ENCODE peak calls at places on chromosome 6, in nine cellular contexts. L, K, D, Y, Z, R, P, X and T are unnamed samples.

GRCh38 chr6:119791746-119792145 is 442.2 kb upstream of the MAN1A1 start:
- DNase-seq in L (no peak), K (no peak), D (no peak), Y (no peak), Z (no peak), R (no peak), P (no peak), X (no peak), T (no peak)

GRCh38 chr6:1802495-1803395 is 193.0 kb downstream of the FOXC1 start:
- DNase-seq in L (no peak), K (no peak), D (no peak), Y (no peak), Z (peak), R (no peak), P (no peak), X (peak), T (peak)

GRCh38 chr6:28747631-28748157 is 176.1 kb downstream of the TRIM27 start:
- DNase-seq in L (no peak), K (peak), D (no peak), Y (no peak), Z (no peak), R (peak), P (no peak), X (peak), T (peak)

GRCh38 chr6:97294451-97294850 is 11.4 kb upstream of the MMS22L start:
- DNase-seq in L (no peak), K (peak), D (no peak), Y (no peak), Z (no peak), R (no peak), P (no peak), X (peak), T (no peak)

GRCh38 chr6:105373481-105373880 is 29.4 kb downstream of the PREP start:
- DNase-seq in L (no peak), K (no peak), D (no peak), Y (no peak), Z (no peak), R (no peak), P (no peak), X (no peak), T (no peak)

GRCh38 chr6:129475477-129476247 is 234.3 kb downstream of the ARHGAP18 start:
- DNase-seq in L (no peak), K (peak), D (no peak), Y (no peak), Z (no peak), R (no peak), P (no peak), X (no peak), T (no peak)

GRCh38 chr6:159969921-159970320 is 1.0 kb downstream of the IGF2R start:
- DNase-seq in L (peak), K (peak), D (peak), Y (peak), Z (peak), R (peak), P (peak), X (peak), T (peak)

GRCh38 chr6:131379951-131380350 is 193.1 kb upstream of the ARG1 start:
- DNase-seq in L (no peak), K (peak), D (no peak), Y (peak), Z (no peak), R (peak), P (no peak), X (no peak), T (no peak)

GRCh38 chr6:103122766-103123601 is 1729.5 kb downstream of the GRIK2 start:
- DNase-seq in L (no peak), K (peak), D (no peak), Y (no peak), Z (peak), R (peak), P (peak), X (peak), T (peak)

GRCh38 chr6:129849456-129849855 is 11.7 kb downstream of the TMEM244 start:
- DNase-seq in L (no peak), K (peak), D (no peak), Y (no peak), Z (no peak), R (no peak), P (no peak), X (no peak), T (peak)

GRCh38 chr6:149271348-149272340 is 45.9 kb upstream of the TAB2 start:
- DNase-seq in L (peak), K (no peak), D (peak), Y (no peak), Z (no peak), R (no peak), P (no peak), X (no peak), T (no peak)

GRCh38 chr6:153003294-153003645 is 761 bp upstream of the MTRF1L start:
- DNase-seq in L (no peak), K (peak), D (no peak), Y (no peak), Z (no peak), R (peak), P (no peak), X (peak), T (no peak)

GRCh38 chr6:53645850-53646249 is 19.7 kb downstream of the KLHL31 start:
- DNase-seq in L (no peak), K (no peak), D (no peak), Y (no peak), Z (no peak), R (no peak), P (no peak), X (no peak), T (no peak)

GRCh38 chr6:27145731-27146455 is 101.6 kb upstream of the PRSS16 start:
- DNase-seq in L (peak), K (peak), D (peak), Y (peak), Z (peak), R (peak), P (peak), X (peak), T (peak)

GRCh38 chr6:163946437-163946836 is 531.9 kb downstream of the QKI start:
- DNase-seq in L (peak), K (no peak), D (no peak), Y (no peak), Z (no peak), R (no peak), P (no peak), X (no peak), T (no peak)

GRCh38 chr6:84685983-84686584 is 78.3 kb downstream of the TBX18 start:
- DNase-seq in L (no peak), K (peak), D (no peak), Y (no peak), Z (no peak), R (no peak), P (no peak), X (peak), T (peak)

GRCh38 chr6:4774715-4775590 is 1.3 kb upstream of the CDYL start:
- DNase-seq in L (peak), K (no peak), D (peak), Y (peak), Z (peak), R (no peak), P (peak), X (peak), T (no peak)

GRCh38 chr6:54071941-54072340 is 39.3 kb upstream of the MLIP start:
- DNase-seq in L (no peak), K (no peak), D (no peak), Y (no peak), Z (no peak), R (no peak), P (no peak), X (no peak), T (peak)

GRCh38 chr6:42963855-42964605 is 3.5 kb downstream of the GNMT start:
- DNase-seq in L (no peak), K (peak), D (no peak), Y (peak), Z (no peak), R (peak), P (no peak), X (peak), T (peak)

GRCh38 chr6:99779631-99780555 is 173.3 kb downstream of the PRDM13 start:
- DNase-seq in L (no peak), K (no peak), D (no peak), Y (no peak), Z (no peak), R (no peak), P (no peak), X (no peak), T (no peak)

GRCh38 chr6:17347012-17347411 is 46.4 kb upstream of the CAP2 start:
- DNase-seq in L (no peak), K (no peak), D (no peak), Y (no peak), Z (no peak), R (no peak), P (no peak), X (no peak), T (no peak)

GRCh38 chr6:25302156-25302555 is 23.0 kb downstream of the CARMIL1 start:
- DNase-seq in L (no peak), K (no peak), D (no peak), Y (no peak), Z (no peak), R (no peak), P (no peak), X (no peak), T (no peak)

GRCh38 chr6:23584134-23584763 is 541.8 kb upstream of the NRSN1 start:
- DNase-seq in L (no peak), K (no peak), D (no peak), Y (no peak), Z (no peak), R (no peak), P (no peak), X (no peak), T (no peak)

GRCh38 chr6:155444952-155445903 is 10.4 kb downstream of the NOX3 start:
- DNase-seq in L (no peak), K (no peak), D (no peak), Y (no peak), Z (no peak), R (no peak), P (no peak), X (no peak), T (no peak)

GRCh38 chr6:155274533-155274932 is 10.7 kb downstream of the CLDN20 start:
- DNase-seq in L (no peak), K (peak), D (no peak), Y (peak), Z (no peak), R (no peak), P (no peak), X (no peak), T (no peak)

GRCh38 chr6:111971866-111972532 is 81.9 kb upstream of the CCN6 start:
- DNase-seq in L (no peak), K (peak), D (no peak), Y (no peak), Z (no peak), R (no peak), P (no peak), X (no peak), T (no peak)

GRCh38 chr6:17169291-17169690 is 67.4 kb downstream of the STMND1 start:
- DNase-seq in L (no peak), K (peak), D (no peak), Y (no peak), Z (no peak), R (no peak), P (no peak), X (no peak), T (no peak)

GRCh38 chr6:125829433-125829832 is 38.7 kb downstream of the NCOA7 start:
- DNase-seq in L (no peak), K (no peak), D (peak), Y (no peak), Z (no peak), R (no peak), P (no peak), X (no peak), T (no peak)

GRCh38 chr6:127343753-127344659 is 597 bp upstream of the ECHDC1 start:
- DNase-seq in L (peak), K (peak), D (no peak), Y (peak), Z (no peak), R (no peak), P (no peak), X (peak), T (peak)

GRCh38 chr6:23642849-23643248 is 483.2 kb upstream of the NRSN1 start:
- DNase-seq in L (no peak), K (no peak), D (no peak), Y (no peak), Z (no peak), R (no peak), P (no peak), X (no peak), T (no peak)

GRCh38 chr6:2081155-2082138 is 164.0 kb downstream of the GMDS start:
- DNase-seq in L (no peak), K (no peak), D (no peak), Y (no peak), Z (no peak), R (no peak), P (no peak), X (no peak), T (no peak)

GRCh38 chr6:137424243-137424642 is 70.0 kb downstream of the OLIG3 start:
- DNase-seq in L (no peak), K (no peak), D (no peak), Y (no peak), Z (no peak), R (no peak), P (no peak), X (peak), T (no peak)
- H3K27ac ChIP-seq in L (no peak), K (no peak), D (no peak), Y (no peak), Z (no peak), R (no peak), P (no peak), X (peak), T (no peak)

DNA sequence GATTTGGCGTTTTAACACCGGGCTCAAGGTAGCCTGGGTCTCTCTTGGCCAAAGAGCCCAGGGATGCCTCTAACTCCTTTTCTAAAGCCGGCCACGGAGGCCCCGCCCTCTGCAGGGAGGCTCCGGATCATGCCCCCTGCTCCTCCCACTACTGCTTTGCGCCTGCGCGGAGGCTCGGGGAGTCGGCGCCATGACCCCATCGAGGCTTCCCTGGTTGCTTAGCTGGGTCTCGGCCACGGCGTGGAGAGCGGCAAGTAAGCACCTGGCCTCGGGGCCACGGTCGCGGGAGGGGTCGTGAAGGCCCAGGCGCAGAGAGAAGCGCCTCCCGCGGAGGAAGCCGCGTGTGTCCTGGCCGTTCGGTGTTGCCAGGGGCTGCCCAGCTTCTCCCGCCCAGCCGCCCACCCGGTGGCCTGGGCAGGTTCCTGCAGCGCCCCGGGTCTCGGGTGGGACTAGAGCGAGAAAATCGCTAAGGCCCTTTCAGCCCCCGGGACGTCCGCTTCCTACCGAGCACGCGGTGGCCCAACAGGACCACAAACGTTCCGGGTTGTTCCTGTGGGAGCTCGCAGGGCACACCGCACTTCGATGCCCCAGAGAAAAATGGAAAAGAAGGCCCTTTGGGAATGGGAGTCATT is at the start of gene SDHAF4:
- DNase-seq in L (peak), K (peak), D (peak), Y (peak), Z (peak), R (peak), P (peak), X (peak), T (peak)
- TF ChIP-seq CTCF in L (no peak), K (no peak), D (no peak), Y (no peak), Z (no peak), R (no peak), P (peak), X (no peak), T (no peak)

GRCh38 chr6:151464702-151465101 is 12.8 kb upstream of the RMND1 start:
- DNase-seq in L (no peak), K (no peak), D (no peak), Y (no peak), Z (no peak), R (no peak), P (no peak), X (no peak), T (no peak)
- H3K27ac ChIP-seq in L (no peak), K (no peak), D (no peak), Y (no peak), Z (no peak), R (no peak), P (no peak), X (no peak), T (no peak)

GRCh38 chr6:33414592-33415271 is 3.2 kb downstream of the CUTA start:
- DNase-seq in L (no peak), K (no peak), D (no peak), Y (peak), Z (no peak), R (no peak), P (no peak), X (peak), T (peak)
- TF ChIP-seq CTCF in L (no peak), K (peak), D (peak), Y (peak), Z (no peak), R (no peak), P (no peak), X (peak), T (peak)

GRCh38 chr6:7114744-7115451 is 7.1 kb downstream of the RREB1 start:
- DNase-seq in L (no peak), K (no peak), D (no peak), Y (no peak), Z (no peak), R (no peak), P (no peak), X (no peak), T (no peak)
- H3K27ac ChIP-seq in L (peak), K (no peak), D (no peak), Y (no peak), Z (no peak), R (no peak), P (no peak), X (no peak), T (no peak)